ENCODE peak calls at places on chromosomes 5 and 9, in four cellular contexts. T is T-helper 2 cell, N is COR-L47, E is C1 segment of cervical spinal cord. W is an unnamed sample.

GRCh38 chr5:96661101-96661840 is 905 bp upstream of the CAST start:
- DNase-seq in T (peak; percentile 86), N (no peak), E (peak; percentile 23), W (no peak)

GRCh38 chr5:135024956-135025729 is 8.9 kb downstream of the PITX1 start:
- DNase-seq in T (no peak), N (no peak), E (no peak), W (no peak)

GRCh38 chr5:177453852-177454396 is 7.3 kb downstream of the PRR7 start:
- DNase-seq in T (no peak), N (peak; percentile 68), E (peak; percentile 60), W (peak; percentile 34)

GRCh38 chr9:91179237-91180138 is 182.2 kb downstream of the AUH start:
- DNase-seq in T (no peak), N (no peak), E (no peak), W (no peak)

GRCh38 chr9:132554755-132555154 is 27.7 kb upstream of the BARHL1 start:
- DNase-seq in T (no peak), N (no peak), E (no peak), W (no peak)

GRCh38 chr5:140240987-140241706 is 61.8 kb downstream of the PFDN1 start:
- DNase-seq in T (no peak), N (peak; percentile 89), E (peak; percentile 85), W (peak; percentile 37)

GRCh38 chr5:85466423-85466822 is 1081.7 kb upstream of the EDIL3 start:
- DNase-seq in T (no peak), N (no peak), E (no peak), W (no peak)

GRCh38 chr9:36166150-36166927 is 2.8 kb upstream of the CCIN start:
- DNase-seq in T (peak; percentile 84), N (peak; percentile 52), E (peak; percentile 91), W (peak; percentile 75)

GRCh38 chr5:72010395-72010794 is 96.9 kb upstream of the MAP1B start:
- DNase-seq in T (no peak), N (no peak), E (no peak), W (no peak)

GRCh38 chr5:76517334-76517733 is 105.9 kb downstream of the F2RL2 start:
- DNase-seq in T (no peak), N (no peak), E (no peak), W (no peak)